ENCODE peak calls at places on chromosomes 2 and 18, in seven cellular contexts. G is OCI-LY7; Z is prostate gland; X is endothelial cell; B is stimulated activated CD8-positive, alpha-beta memory T cell treated with anti-CD3 and anti-CD28 coated beads, Interleukin-7, amount 100 ng/mL, for 24 hours; D is EH; E is mesothelial cell of epicardium. M is an unnamed sample.

GRCh38 chr2:176521860-176522259 is 252.6 kb downstream of the MTX2 start:
- DNase-seq in G (no peak), Z (no peak), X (no peak), B (no peak), D (no peak), E (no peak), M (no peak)

GRCh38 chr18:8718401-8718913 is 13.1 kb downstream of the MTCL1 start:
- DNase-seq in G (no peak), Z (no peak), X (no peak), B (no peak), D (no peak), E (no peak), M (no peak)

GRCh38 chr2:67057901-67058703 is 339.0 kb upstream of the ETAA1 start:
- DNase-seq in G (no peak), Z (no peak), X (no peak), B (no peak), D (no peak), E (no peak), M (peak)

GRCh38 chr2:38603402-38604265 is 906 bp upstream of the HNRNPLL start:
- DNase-seq in G (peak), Z (peak), X (peak), B (peak), D (peak), E (peak), M (peak)

GRCh38 chr18:55781481-55781957 is 193.5 kb upstream of the TCF4 start:
- DNase-seq in G (peak), Z (peak), X (peak), B (no peak), D (peak), E (no peak), M (peak)

GRCh38 chr2:160479269-160479668 is 14.3 kb downstream of the RBMS1 start:
- DNase-seq in G (no peak), Z (no peak), X (no peak), B (no peak), D (no peak), E (no peak), M (no peak)

GRCh38 chr18:10707294-10707693 is 181.5 kb downstream of the NAPG start:
- DNase-seq in G (no peak), Z (no peak), X (no peak), B (no peak), D (no peak), E (no peak), M (no peak)

GRCh38 chr2:10215393-10215935 is 87.2 kb upstream of the HPCAL1 start:
- DNase-seq in G (no peak), Z (no peak), X (no peak), B (no peak), D (no peak), E (no peak), M (no peak)

GRCh38 chr18:4631239-4631638 is 176.1 kb upstream of the DLGAP1 start:
- DNase-seq in G (no peak), Z (no peak), X (no peak), B (no peak), D (no peak), E (no peak), M (no peak)

GRCh38 chr2:108829916-108830315 is 43.3 kb downstream of the CCDC138 start:
- DNase-seq in G (no peak), Z (no peak), X (no peak), B (no peak), D (no peak), E (no peak), M (no peak)

GRCh38 chr2:42138163-42139016 is 30.8 kb upstream of the EML4 start:
- DNase-seq in G (no peak), Z (peak), X (no peak), B (no peak), D (peak), E (no peak), M (peak)

GRCh38 chr2:229273384-229274338 is 2.6 kb upstream of the PID1 start:
- DNase-seq in G (peak), Z (peak), X (peak), B (no peak), D (peak), E (peak), M (peak)

GRCh38 chr2:55054076-55054475 is 3.8 kb upstream of the RTN4 start:
- DNase-seq in G (peak), Z (no peak), X (no peak), B (no peak), D (no peak), E (no peak), M (no peak)

GRCh38 chr18:36811955-36812354 is 16.8 kb downstream of the TPGS2 start:
- DNase-seq in G (no peak), Z (no peak), X (no peak), B (no peak), D (peak), E (no peak), M (no peak)

GRCh38 chr2:217599906-217600305 is 402.9 kb downstream of the TNS1 start:
- DNase-seq in G (no peak), Z (no peak), X (no peak), B (no peak), D (peak), E (no peak), M (no peak)

GRCh38 chr2:8457620-8458255 is 224.1 kb upstream of the ID2 start:
- DNase-seq in G (no peak), Z (no peak), X (no peak), B (no peak), D (no peak), E (no peak), M (no peak)

GRCh38 chr2:10405441-10405840 is 42.7 kb downstream of the ODC1 start:
- DNase-seq in G (no peak), Z (peak), X (no peak), B (no peak), D (peak), E (no peak), M (peak)

GRCh38 chr2:237291138-237291792 is 122.7 kb downstream of the COL6A3 start:
- DNase-seq in G (no peak), Z (peak), X (no peak), B (no peak), D (peak), E (peak), M (peak)

GRCh38 chr2:46692316-46692715 is 213.0 kb downstream of the TMEM247 start:
- DNase-seq in G (no peak), Z (no peak), X (no peak), B (no peak), D (peak), E (no peak), M (no peak)

GRCh38 chr2:231925303-231926179 is 655 bp downstream of the NPPC start:
- DNase-seq in G (peak), Z (peak), X (peak), B (peak), D (peak), E (peak), M (peak)

GRCh38 chr2:196558506-196558905 is 81.0 kb upstream of the CCDC150 start:
- DNase-seq in G (no peak), Z (no peak), X (no peak), B (no peak), D (no peak), E (no peak), M (no peak)

GRCh38 chr18:46260016-46260878 is 156.1 kb downstream of the HAUS1 start:
- DNase-seq in G (no peak), Z (no peak), X (no peak), B (no peak), D (peak), E (no peak), M (peak)

GRCh38 chr2:147681093-147681492 is 163.7 kb upstream of the ACVR2A start:
- DNase-seq in G (no peak), Z (no peak), X (no peak), B (no peak), D (no peak), E (no peak), M (no peak)

GRCh38 chr2:119383410-119384140 is 16.8 kb downstream of the DBI start:
- DNase-seq in G (peak), Z (peak), X (no peak), B (no peak), D (no peak), E (no peak), M (no peak)

GRCh38 chr2:1538663-1539062 is 125.4 kb downstream of the TPO start:
- DNase-seq in G (no peak), Z (no peak), X (peak), B (no peak), D (peak), E (no peak), M (peak)

GRCh38 chr2:121257476-121257831 is 27.5 kb downstream of the TFCP2L1 start:
- DNase-seq in G (no peak), Z (no peak), X (no peak), B (no peak), D (no peak), E (no peak), M (no peak)

GRCh38 chr18:50128506-50129271 is 66.3 kb downstream of the MYO5B start:
- DNase-seq in G (no peak), Z (peak), X (no peak), B (no peak), D (no peak), E (no peak), M (no peak)